ENCODE peak calls at places on chromosomes 5 and 9, in seven cellular contexts. L, S, Y, V, W, O and H are unnamed samples. For H3K4me1, the result is how much of the 10 kb centered on the place peaks cover.

GRCh38 chr5:24110019-24110615 is 534.7 kb downstream of the CDH10 start:
- DNase-seq in W (no peak), L (no peak), V (no peak), O (no peak), Y (no peak), S (no peak), H (no peak)

GRCh38 chr5:28415791-28416443 is 1377.5 kb upstream of the CDH9 start:
- DNase-seq in L (no peak), O (no peak), Y (no peak), V (no peak), S (no peak), W (no peak), H (no peak)

GRCh38 chr5:74143724-74144330 is 496.7 kb downstream of the ENC1 start:
- DNase-seq in L (no peak), Y (no peak), S (no peak), W (no peak), V (no peak), O (no peak), H (peak)

GRCh38 chr5:36300181-36300926 is 1.3 kb downstream of the RANBP3L start:
- DNase-seq in S (no peak), O (no peak), L (peak), Y (no peak), W (no peak), V (no peak), H (no peak)

GRCh38 chr5:178470693-178471025 is 119.5 kb downstream of the COL23A1 start:
- DNase-seq in Y (no peak), O (no peak), S (no peak), L (no peak), W (no peak), V (no peak), H (no peak)

GRCh38 chr5:111016801-111017200 is 54.7 kb upstream of the TSLP start:
- DNase-seq in L (peak), Y (no peak), W (no peak), O (no peak), V (no peak), S (no peak), H (no peak)

GRCh38 chr5:181190711-181191525 is 14.1 kb downstream of the TRIM7 start:
- DNase-seq in Y (no peak), V (peak), O (no peak), S (peak), L (no peak), W (peak), H (peak)

GRCh38 chr5:36373527-36374086 is 71.9 kb upstream of the RANBP3L start:
- DNase-seq in V (no peak), S (no peak), Y (peak), L (peak), W (peak), O (peak), H (peak)

GRCh38 chr9:98132158-98132557 is 13.1 kb upstream of the TRIM14 start:
- DNase-seq in V (no peak), S (no peak), L (no peak), Y (no peak), O (no peak), W (no peak), H (no peak)

GRCh38 chr9:127896395-127897193 is 2.8 kb downstream of the ST6GALNAC6 start:
- DNase-seq in S (no peak), Y (no peak), V (no peak), W (no peak), L (no peak), O (no peak), H (no peak)

GRCh38 chr5:86861514-86861913 is 243.8 kb downstream of the COX7C start:
- DNase-seq in Y (no peak), S (no peak), O (no peak), V (no peak), L (no peak), W (no peak), H (no peak)

GRCh38 chr9:100352201-100352726 is 478 bp downstream of the TEX10 start:
- DNase-seq in O (peak), S (peak), Y (no peak), L (peak), W (peak), V (peak), H (peak)

GRCh38 chr9:78023003-78023741 is 8.4 kb downstream of the GNAQ start:
- DNase-seq in L (peak), Y (no peak), W (peak), S (no peak), V (no peak), O (no peak), H (no peak)

GRCh38 chr9:5536684-5537083 is 26.4 kb downstream of the PDCD1LG2 start:
- DNase-seq in O (no peak), L (no peak), V (no peak), Y (no peak), W (no peak), S (no peak), H (no peak)

GRCh38 chr5:5887818-5888217 is 465.3 kb downstream of the ICE1 start:
- DNase-seq in S (no peak), V (no peak), O (no peak), Y (no peak), W (no peak), L (no peak), H (no peak)

GRCh38 chr9:17628617-17629016 is 49.8 kb downstream of the SH3GL2 start:
- DNase-seq in V (no peak), W (no peak), Y (no peak), L (no peak), S (no peak), O (no peak), H (no peak)

GRCh38 chr9:135242406-135242805 is 154.9 kb downstream of the OLFM1 start:
- DNase-seq in W (no peak), V (no peak), S (no peak), L (no peak), Y (no peak), O (peak), H (no peak)

GRCh38 chr5:175410926-175411325 is 33.1 kb downstream of the DRD1 start:
- DNase-seq in S (no peak), Y (no peak), W (no peak), O (no peak), L (no peak), V (no peak), H (no peak)

GRCh38 chr5:14870347-14871083 is 1.1 kb downstream of the ANKH start:
- DNase-seq in V (no peak), S (no peak), O (peak), L (no peak), W (peak), Y (no peak), H (peak)

GRCh38 chr5:149299451-149300054 is 27.9 kb downstream of the AFAP1L1 start:
- DNase-seq in Y (no peak), W (no peak), O (no peak), L (no peak), V (no peak), S (no peak), H (no peak)

GRCh38 chr5:174533771-174534221 is 190.6 kb upstream of the MSX2 start:
- DNase-seq in Y (no peak), L (peak), O (no peak), V (no peak), W (no peak), S (peak), H (no peak)

GRCh38 chr9:95506692-95507455 is 9.9 kb downstream of the PTCH1 start:
- DNase-seq in W (peak), Y (no peak), V (peak), O (peak), L (peak), S (peak), H (peak)

GRCh38 chr9:96148634-96149138 is 153.3 kb downstream of the HSD17B3 start:
- DNase-seq in L (no peak), S (no peak), O (no peak), W (no peak), V (no peak), Y (no peak), H (no peak)

GRCh38 chr5:159038907-159039306 is 60.8 kb downstream of the EBF1 start:
- DNase-seq in L (peak), W (peak), Y (no peak), O (no peak), V (no peak), S (no peak), H (no peak)

GRCh38 chr5:10653751-10654400 is 90.0 kb downstream of the ANKRD33B start:
- DNase-seq in O (no peak), V (no peak), W (peak), Y (no peak), S (no peak), L (no peak), H (no peak)

DNA sequence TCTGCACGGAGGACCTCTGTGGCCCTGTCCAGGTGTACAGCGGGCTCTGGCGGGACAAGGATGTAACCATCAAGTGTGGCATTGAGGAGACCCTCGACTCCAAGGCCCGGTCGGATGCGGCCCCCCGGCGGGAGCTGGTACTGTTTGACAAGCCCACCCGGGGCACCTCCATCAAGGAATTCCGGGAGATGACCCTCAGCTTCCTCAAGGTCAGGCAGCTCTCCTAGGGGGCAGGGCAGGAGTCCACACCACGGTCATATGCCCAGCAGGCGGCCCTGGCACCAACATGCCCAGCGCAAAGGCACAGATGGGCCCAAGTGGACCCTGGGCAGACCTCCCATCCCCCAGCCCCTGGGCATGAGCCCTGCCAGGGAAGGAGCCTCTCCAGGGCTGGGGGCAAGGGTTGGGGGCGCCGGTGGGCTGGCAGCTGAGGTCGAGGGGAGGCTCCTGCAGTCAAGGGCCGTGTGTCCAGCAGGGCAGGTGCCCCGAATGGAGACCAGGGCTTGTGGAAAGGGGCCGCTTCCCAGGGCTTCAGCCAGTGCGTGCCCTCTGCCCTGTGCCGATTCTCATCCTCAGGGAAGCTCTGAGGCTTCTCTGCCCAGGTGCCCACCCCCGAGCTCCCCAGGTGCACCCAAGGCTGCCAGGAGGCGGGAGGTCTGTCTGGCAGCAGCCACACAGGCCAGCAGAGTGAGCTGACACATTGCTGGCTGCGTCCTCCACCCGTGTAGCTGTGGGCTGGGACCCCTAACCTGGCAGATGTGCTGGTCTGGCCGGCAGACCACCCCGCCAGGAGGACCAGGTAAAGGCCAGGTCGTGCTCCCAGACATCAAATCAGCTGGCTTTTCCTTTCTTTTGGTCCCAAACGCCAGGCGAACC is 10.0 kb downstream of the DIPK1B start:
- DNase-seq in S (no peak), W (no peak), Y (no peak), O (no peak), L (no peak), V (no peak), H (no peak)
- H3K4me1 ChIP-seq in S (under half), W (under half), Y (under half), O (under half), L (under half), V (under half), H (under half)

GRCh38 chr9:113056191-113057106 is at the start of gene ZFP37:
- DNase-seq in L (peak), Y (peak), O (peak), S (peak), V (peak), W (peak), H (peak)

DNA sequence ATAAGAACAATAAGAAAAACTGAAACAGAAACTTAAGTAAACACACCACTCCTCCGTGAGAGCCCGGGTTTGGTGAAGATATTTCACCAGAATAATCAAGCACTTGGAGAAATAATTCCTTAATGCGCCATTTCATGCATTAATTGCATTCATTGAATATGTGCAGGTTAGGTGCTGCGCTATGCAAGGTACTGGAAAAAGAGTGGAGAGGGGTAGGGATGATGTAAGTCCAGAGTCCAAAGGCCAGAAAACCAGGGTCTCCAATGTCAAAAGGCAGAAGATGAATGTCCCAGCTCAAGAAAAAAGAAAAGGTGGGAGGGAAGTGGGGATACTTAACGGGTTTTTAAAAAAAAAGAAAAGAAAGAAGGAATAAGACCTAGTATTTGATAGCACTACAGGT is 669 bp upstream of the ZFP37 start:
- DNase-seq in O (no peak), W (no peak), L (no peak), S (no peak), V (no peak), Y (no peak), H (no peak)
- H3K4me3 ChIP-seq in O (peak), W (peak), L (peak), S (peak), V (peak), Y (peak), H (no peak)

GRCh38 chr5:82352146-82352791 is 74.1 kb upstream of the RPS23 start:
- DNase-seq in W (no peak), V (no peak), Y (no peak), S (no peak), L (peak), O (no peak), H (no peak)

GRCh38 chr5:82348749-82349148 is 70.6 kb upstream of the RPS23 start:
- DNase-seq in Y (no peak), W (peak), S (no peak), O (no peak), V (no peak), L (no peak), H (no peak)

GRCh38 chr5:82351754-82352145 is 73.6 kb upstream of the RPS23 start:
- DNase-seq in O (no peak), L (peak), Y (no peak), S (no peak), V (no peak), W (no peak), H (peak)

GRCh38 chr5:82347213-82347947 is 69.2 kb upstream of the RPS23 start:
- DNase-seq in V (no peak), Y (no peak), L (peak), S (no peak), W (peak), O (peak), H (no peak)

GRCh38 chr5:82349651-82350050 is 71.5 kb upstream of the RPS23 start:
- DNase-seq in S (no peak), V (peak), O (peak), W (peak), L (no peak), Y (no peak), H (peak)
- TF ChIP-seq CTCF in S (no peak), V (peak), O (no peak), W (peak), L (peak), Y (peak), H (no peak)

DNA sequence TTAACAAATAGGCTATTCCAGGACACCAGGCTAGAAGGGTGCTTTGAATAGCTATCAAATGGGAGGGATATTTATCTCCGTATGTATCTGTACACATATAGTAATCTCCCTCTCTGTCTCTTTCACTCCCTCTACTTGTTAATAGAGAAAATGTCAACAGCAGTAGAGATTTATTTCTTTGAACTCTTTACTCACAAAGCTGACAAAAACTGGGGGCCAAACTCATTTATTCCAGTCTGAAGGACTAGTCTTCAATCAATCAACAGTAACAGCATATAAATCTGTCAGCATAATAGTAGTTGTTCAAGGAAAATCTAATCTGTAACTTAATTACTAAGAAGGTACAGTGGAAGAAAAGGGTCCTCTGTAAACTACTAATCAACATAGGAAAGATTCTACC is 78.2 kb upstream of the FER start:
- DNase-seq in V (no peak), L (no peak), W (no peak), Y (no peak), S (no peak), O (no peak), H (no peak)
- H3K4me1 ChIP-seq in V (under half), L (under half), W (under half), Y (under half), S (under half), O (under half), H (under half)

GRCh38 chr5:76025069-76025468 is 58.1 kb upstream of the SV2C start:
- DNase-seq in W (no peak), V (no peak), L (no peak), S (no peak), Y (no peak), O (no peak), H (no peak)
- H3K4me3 ChIP-seq in W (no peak), V (no peak), L (no peak), S (no peak), Y (no peak), O (no peak), H (no peak)

DNA sequence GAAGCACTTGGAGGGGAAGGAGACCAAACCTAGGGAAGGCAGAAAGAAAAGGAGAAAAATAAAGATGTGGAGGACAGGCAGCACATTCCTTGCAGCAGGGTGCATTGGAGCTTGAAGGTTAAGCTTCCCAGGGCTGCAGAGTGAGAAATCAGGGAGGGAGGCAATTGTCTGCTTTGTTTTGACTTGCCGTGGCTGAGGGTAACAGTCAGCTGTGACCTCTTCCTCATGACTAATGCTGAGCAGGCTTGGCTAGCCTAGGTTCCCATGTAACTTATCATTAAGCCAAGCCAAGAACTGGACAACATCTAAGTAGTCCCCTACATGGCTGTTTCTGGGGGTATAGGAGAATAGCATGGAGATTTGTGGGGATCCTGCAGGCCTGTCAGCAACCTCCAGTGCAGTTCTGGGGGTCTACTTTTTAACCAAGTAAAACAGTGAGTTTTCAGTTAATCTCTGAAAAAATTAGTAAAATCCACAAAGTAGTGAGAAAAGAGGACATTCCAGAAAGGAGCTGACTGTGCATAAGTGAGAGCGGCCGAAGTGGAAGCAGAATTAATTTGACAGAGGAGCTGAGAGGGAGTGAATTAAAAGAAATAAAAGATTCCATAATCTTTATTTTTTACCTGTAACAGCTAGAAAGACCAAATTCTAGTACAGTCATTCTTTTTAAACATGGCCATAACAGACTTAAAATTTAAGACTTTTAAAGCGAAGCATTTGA is 149.0 kb downstream of the SGCD start:
- DNase-seq in W (peak), Y (no peak), V (no peak), S (no peak), L (peak), O (peak), H (no peak)
- TF ChIP-seq CTCF in W (no peak), Y (no peak), V (no peak), S (no peak), L (peak), O (no peak), H (no peak)

GRCh38 chr5:179795863-179796833 is 2.4 kb downstream of the LTC4S start:
- DNase-seq in V (peak), L (peak), O (peak), W (peak), Y (peak), S (peak), H (peak)

GRCh38 chr5:179795049-179795862 is 1.5 kb downstream of the LTC4S start:
- DNase-seq in L (no peak), V (no peak), W (no peak), S (peak), O (no peak), Y (no peak), H (no peak)

GRCh38 chr5:179797741-179798140 is 4.0 kb downstream of the LTC4S start:
- DNase-seq in L (no peak), Y (no peak), W (no peak), V (no peak), O (no peak), S (no peak), H (no peak)

GRCh38 chr5:179798144-179798770 is 4.5 kb downstream of the LTC4S start:
- DNase-seq in S (no peak), V (no peak), W (no peak), O (no peak), Y (no peak), L (no peak), H (no peak)

GRCh38 chr5:179796877-179797608 is 3.3 kb downstream of the LTC4S start:
- DNase-seq in Y (no peak), W (no peak), V (no peak), O (no peak), S (no peak), L (no peak), H (no peak)
- H3K4me1 ChIP-seq in Y (under half), W (under half), V (under half), O (under half), S (under half), L (under half), H (under half)

DNA sequence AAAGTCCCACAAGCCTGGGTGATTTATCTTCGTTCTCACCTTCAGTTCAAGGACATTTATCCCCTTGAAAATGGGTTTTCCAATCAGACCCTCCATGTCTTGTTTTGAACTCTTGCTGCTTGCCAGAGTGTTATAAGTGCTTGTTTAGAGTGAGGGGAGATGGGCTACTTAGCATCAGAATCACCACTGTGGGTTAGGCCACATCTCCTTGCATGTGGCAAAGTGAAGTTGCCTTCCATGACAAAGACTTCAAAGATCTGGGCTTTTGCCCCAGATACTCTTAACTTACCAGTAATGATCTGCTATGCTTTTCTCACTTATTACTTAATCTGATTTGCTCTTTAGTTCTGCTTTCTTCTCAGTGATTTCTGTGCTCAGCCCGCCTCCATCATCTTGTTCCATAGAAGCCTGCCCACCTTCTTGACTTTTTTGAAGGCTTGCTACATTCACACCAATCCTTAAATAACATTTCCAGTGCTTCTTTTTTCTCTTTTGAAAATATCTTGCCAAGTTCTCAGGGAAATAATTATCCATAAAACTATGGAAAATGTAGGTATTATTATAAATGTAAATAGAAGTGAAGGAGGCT is 39.0 kb downstream of the GPR21 start:
- DNase-seq in S (no peak), L (no peak), W (no peak), Y (no peak), O (no peak), V (no peak), H (no peak)
- H3K4me3 ChIP-seq in S (no peak), L (no peak), W (no peak), Y (no peak), O (no peak), V (no peak), H (no peak)

GRCh38 chr5:176812269-176813259 is 2.2 kb downstream of the UNC5A start:
- DNase-seq in O (no peak), V (peak), L (no peak), Y (no peak), W (no peak), S (peak), H (no peak)
- TF ChIP-seq CTCF in O (peak), V (peak), L (peak), Y (no peak), W (no peak), S (peak), H (no peak)